ENCODE peak calls at places on chromosomes 11 and 22, in six cellular contexts. J, G, A, H, I and Z are unnamed samples.
A peak's percentile ranks its signal among the peaks of the same experiment; 100 is the strongest.

GRCh38 chr11:133163463-133164419 is 368.6 kb downstream of the OPCML start:
- DNase-seq in I (peak; percentile 8), A (peak; percentile 55), H (peak; percentile 51), J (no peak), G (peak; percentile 17), Z (peak; percentile 12)

GRCh38 chr22:46070215-46070721 is 80.1 kb upstream of the PPARA start:
- DNase-seq in H (peak; percentile 10), A (no peak), G (no peak), J (no peak), I (no peak), Z (peak; percentile 77)

GRCh38 chr11:2892215-2893020 is 6.8 kb upstream of the CDKN1C start:
- DNase-seq in G (peak; percentile 76), I (no peak), A (peak; percentile 92), H (no peak), J (peak; percentile 59), Z (peak; percentile 54)

GRCh38 chr22:31929126-31929928 is 15.0 kb upstream of the YWHAH start:
- DNase-seq in G (peak; percentile 47), J (no peak), A (peak; percentile 65), H (no peak), I (no peak), Z (no peak)

GRCh38 chr11:118219244-118219643 is 5.6 kb downstream of the JAML start:
- DNase-seq in G (no peak), J (no peak), I (no peak), A (no peak), H (peak; percentile 65), Z (no peak)

GRCh38 chr11:70834277-70834940 is 418.0 kb downstream of the SHANK2 start:
- DNase-seq in I (no peak), H (no peak), J (no peak), G (no peak), A (no peak), Z (no peak)

GRCh38 chr22:39292561-39293074 is 26.8 kb downstream of the RPL3 start:
- DNase-seq in H (peak; percentile 81), G (peak; percentile 83), J (peak; percentile 62), I (no peak), A (no peak), Z (peak; percentile 82)

GRCh38 chr22:25091449-25091848 is 108.2 kb upstream of the CRYBB3 start:
- DNase-seq in H (no peak), A (no peak), G (no peak), J (no peak), I (no peak), Z (no peak)

GRCh38 chr22:37588540-37589215 is 8.8 kb upstream of the LGALS2 start:
- DNase-seq in J (no peak), A (no peak), H (no peak), G (no peak), I (no peak), Z (no peak)

GRCh38 chr11:113006916-113007445 is 45.8 kb downstream of the NCAM1 start:
- DNase-seq in I (no peak), A (no peak), J (no peak), G (no peak), H (no peak), Z (no peak)

GRCh38 chr11:69799582-69799981 is 19.6 kb downstream of the FGF3 start:
- DNase-seq in J (no peak), H (peak; percentile 23), G (peak; percentile 78), A (peak; percentile 63), I (no peak), Z (no peak)

GRCh38 chr11:61384271-61385242 is 7.8 kb upstream of the TMEM216 start:
- DNase-seq in H (peak; percentile 39), A (no peak), J (no peak), I (no peak), G (peak; percentile 43), Z (peak; percentile 35)

GRCh38 chr11:93545566-93545965 is 2.4 kb upstream of the SMCO4 start:
- DNase-seq in A (no peak), G (no peak), I (no peak), H (no peak), J (no peak), Z (no peak)

GRCh38 chr11:4032097-4032496 is 62.5 kb upstream of the RRM1 start:
- DNase-seq in J (no peak), I (no peak), A (no peak), G (no peak), H (no peak), Z (no peak)

GRCh38 chr22:49934144-49934890 is 15.9 kb downstream of the CRELD2 start:
- DNase-seq in I (no peak), J (no peak), H (no peak), A (peak; percentile 44), G (peak; percentile 45), Z (no peak)

DNA sequence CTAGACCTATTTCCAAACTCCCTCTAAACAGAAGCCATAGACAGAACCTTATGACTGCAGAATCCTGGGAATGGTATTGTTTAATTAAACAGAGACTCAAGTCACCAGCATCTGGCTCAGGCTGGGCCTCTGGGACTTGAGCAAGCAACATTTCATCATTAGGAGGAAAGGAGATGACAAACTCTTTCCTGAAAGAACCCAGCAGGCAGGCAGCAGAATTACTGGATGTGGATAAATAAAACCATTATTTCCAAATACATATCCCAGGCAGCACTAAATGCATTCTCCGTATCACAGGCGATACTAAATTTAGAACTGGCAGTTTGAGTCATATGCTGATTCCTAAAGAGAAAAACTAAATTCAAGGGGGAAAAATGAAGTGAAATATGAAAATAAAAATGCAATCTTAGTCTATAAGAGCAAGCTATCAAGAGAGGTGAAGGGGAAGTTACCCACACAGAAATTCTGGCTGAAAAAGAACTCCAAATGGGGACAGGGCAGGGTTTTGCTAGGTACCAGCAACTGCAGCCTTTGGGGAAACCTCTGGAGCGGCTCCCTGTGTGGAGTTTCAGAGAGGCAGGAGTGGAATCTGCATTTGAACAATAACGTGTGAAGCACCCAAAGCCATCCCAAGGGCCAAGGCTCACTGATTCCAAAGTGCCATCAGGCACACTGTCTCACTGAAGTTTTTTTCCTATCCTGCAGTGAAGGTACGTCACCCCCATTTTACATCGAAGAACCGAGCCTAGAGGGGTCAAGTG is 87.6 kb downstream of the KCNC1 start:
- DNase-seq in I (no peak), A (no peak), H (no peak), J (no peak), G (no peak), Z (peak; percentile 11)
- TF ChIP-seq POLR2AphosphoS5 in I (no peak), A (no peak), H (no peak), J (no peak), G (no peak), Z (no peak)

DNA sequence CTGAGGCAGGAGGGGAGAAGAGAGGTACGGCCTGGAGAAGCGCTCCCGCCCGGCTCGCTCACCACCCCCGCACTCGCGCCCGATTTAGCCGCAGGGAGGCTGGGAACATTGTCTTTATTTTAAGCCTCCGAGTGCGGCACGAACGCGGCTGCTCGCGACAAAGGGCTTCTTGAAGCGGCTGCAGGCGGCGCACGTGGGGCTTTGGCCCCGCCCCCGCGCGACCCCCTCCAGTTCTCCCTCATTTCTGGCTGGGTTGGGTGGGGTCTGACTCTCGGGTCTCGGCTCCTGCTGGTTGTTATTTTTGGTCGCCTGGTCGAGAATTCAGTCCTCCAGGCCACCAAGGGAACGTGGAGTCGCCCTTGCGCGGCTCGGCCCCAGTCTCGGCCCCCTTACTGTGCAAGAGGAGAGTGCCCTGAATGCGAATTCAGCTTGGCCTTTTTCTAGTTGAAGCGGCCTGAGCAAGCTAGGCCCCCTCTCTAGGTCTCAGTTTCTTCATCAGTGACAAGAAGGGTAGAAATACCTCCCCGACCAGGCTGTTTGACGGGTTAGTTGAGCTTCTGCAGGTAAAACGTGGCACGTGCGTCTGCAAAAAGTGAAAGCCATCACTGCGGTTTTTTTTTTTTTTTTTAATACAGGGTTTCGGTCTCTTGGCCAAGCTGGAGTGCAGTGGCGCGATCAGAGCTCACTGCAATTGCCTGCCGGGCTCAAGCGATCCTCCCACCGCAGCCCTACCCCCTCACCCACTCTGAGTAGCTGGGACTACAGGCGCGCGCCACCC is 2.7 kb upstream of the CHRM1 start:
- DNase-seq in J (no peak), I (peak; percentile 21), H (no peak), A (no peak), G (peak; percentile 44), Z (no peak)
- TF ChIP-seq GABPA in J (no peak), I (no peak), H (no peak), A (no peak), G (no peak), Z (no peak)

GRCh38 chr11:62468577-62468976 is 49.7 kb downstream of the SCGB1A1 start:
- DNase-seq in H (no peak), A (no peak), I (no peak), J (no peak), G (no peak), Z (no peak)

GRCh38 chr11:62477927-62478326 is 59.1 kb downstream of the SCGB1A1 start:
- DNase-seq in J (no peak), A (no peak), G (no peak), I (no peak), H (no peak), Z (no peak)

GRCh38 chr11:62471603-62472002 is 52.8 kb downstream of the SCGB1A1 start:
- DNase-seq in I (no peak), A (no peak), H (no peak), G (no peak), J (no peak), Z (no peak)

GRCh38 chr11:62466444-62466843 is 47.6 kb downstream of the SCGB1A1 start:
- DNase-seq in I (no peak), A (no peak), G (no peak), H (no peak), J (no peak), Z (no peak)

DNA sequence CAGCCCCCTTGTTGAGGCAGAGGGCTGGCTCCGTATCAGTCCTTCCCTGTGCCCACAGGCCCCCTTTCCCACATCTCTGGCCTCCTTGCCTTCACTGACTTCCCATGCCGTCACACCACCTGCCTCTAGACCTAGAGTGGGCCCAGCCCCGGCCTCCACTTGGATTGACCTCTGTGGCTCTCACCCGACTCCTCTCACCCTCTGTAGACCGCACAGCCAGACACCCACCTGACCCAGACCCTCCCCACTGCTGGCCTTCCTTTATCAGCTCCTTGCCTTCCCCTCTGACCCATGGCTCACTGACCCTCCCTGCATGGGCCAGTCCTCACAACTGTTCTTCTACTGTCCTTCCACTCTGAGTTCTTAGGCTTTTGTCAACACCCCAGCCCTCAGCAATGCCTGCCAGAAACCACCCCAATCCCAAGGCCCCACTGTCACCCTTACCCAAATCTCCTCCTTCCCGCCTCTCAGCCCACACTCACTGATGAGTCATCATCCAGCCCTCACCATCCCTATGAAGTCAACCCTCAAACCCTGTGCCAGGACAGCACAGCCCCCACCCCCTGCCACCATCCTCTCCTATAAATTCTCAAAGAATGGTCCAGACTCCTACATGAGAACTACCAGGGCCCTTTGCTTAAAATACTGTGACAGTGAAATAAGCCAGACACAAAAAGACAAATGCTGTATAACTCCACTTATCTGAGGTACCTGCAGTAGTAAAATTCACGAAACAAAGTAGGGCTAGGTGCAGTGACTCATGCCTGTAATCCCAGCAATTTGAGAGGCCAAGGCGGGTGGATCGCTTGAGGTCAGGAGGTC is 53.4 kb downstream of the SCGB1A1 start:
- DNase-seq in G (peak; percentile 82), A (peak; percentile 40), J (no peak), H (peak; percentile 46), I (no peak), Z (peak; percentile 16)
- TF ChIP-seq POLR2AphosphoS5 in G (no peak), A (peak; percentile 43), J (no peak), H (no peak), I (no peak), Z (no peak)

GRCh38 chr11:86014221-86014620 is 54.7 kb downstream of the PICALM start:
- DNase-seq in J (no peak), G (no peak), A (no peak), H (no peak), I (no peak), Z (no peak)
- TF ChIP-seq GABPA in J (no peak), G (no peak), A (no peak), H (no peak), I (no peak), Z (no peak)

GRCh38 chr11:101975734-101976133 is 59.4 kb upstream of the ANGPTL5 start:
- DNase-seq in J (no peak), I (no peak), H (no peak), G (no peak), A (no peak), Z (no peak)
- TF ChIP-seq POLR2AphosphoS5 in J (no peak), I (no peak), H (no peak), G (no peak), A (no peak), Z (no peak)